ENCODE peak calls at places on chromosome 14, in ten cellular contexts. One of them, this sample, is unnamed.

GRCh38 chr14:102479777-102480176 is 29.8 kb downstream of the ANKRD9 start:
- DNase-seq in H54: no peak
- DNase-seq in astrocyte: no peak
- DNase-seq in GM12865: no peak
- DNase-seq in H1: no peak
- DNase-seq in effector CD4-positive, alpha-beta T cell: no peak
- DNase-seq in activated T-helper 9 cell treated with anti-CD3 and anti-CD28 coated beads, Interleukin-2, amount 50 U/mL, for 16 hours: no peak
- DNase-seq in activated gamma-delta T cell: no peak
- DNase-seq in heart right ventricle: no peak
- DNase-seq in fibroblast of mammary gland: no peak
- DNase-seq in this sample: no peak

GRCh38 chr14:78519863-78520262 is 349.7 kb downstream of the NRXN3 start:
- DNase-seq in H54: no peak
- DNase-seq in astrocyte: peak
- DNase-seq in GM12865: peak
- DNase-seq in H1: peak
- DNase-seq in effector CD4-positive, alpha-beta T cell: no peak
- DNase-seq in activated T-helper 9 cell treated with anti-CD3 and anti-CD28 coated beads, Interleukin-2, amount 50 U/mL, for 16 hours: no peak
- DNase-seq in activated gamma-delta T cell: no peak
- DNase-seq in heart right ventricle: peak
- DNase-seq in fibroblast of mammary gland: peak
- DNase-seq in this sample: peak

GRCh38 chr14:55580401-55581010 is 499 bp downstream of the KTN1 start:
- DNase-seq in H54: no peak
- DNase-seq in astrocyte: no peak
- DNase-seq in GM12865: peak
- DNase-seq in H1: no peak
- DNase-seq in effector CD4-positive, alpha-beta T cell: peak
- DNase-seq in activated T-helper 9 cell treated with anti-CD3 and anti-CD28 coated beads, Interleukin-2, amount 50 U/mL, for 16 hours: peak
- DNase-seq in activated gamma-delta T cell: peak
- DNase-seq in heart right ventricle: peak
- DNase-seq in fibroblast of mammary gland: no peak
- DNase-seq in this sample: no peak

GRCh38 chr14:104680056-104680805 is 9.2 kb upstream of the INF2 start:
- DNase-seq in H54: peak
- DNase-seq in astrocyte: peak
- DNase-seq in GM12865: no peak
- DNase-seq in H1: no peak
- DNase-seq in effector CD4-positive, alpha-beta T cell: no peak
- DNase-seq in activated T-helper 9 cell treated with anti-CD3 and anti-CD28 coated beads, Interleukin-2, amount 50 U/mL, for 16 hours: no peak
- DNase-seq in activated gamma-delta T cell: no peak
- DNase-seq in heart right ventricle: no peak
- DNase-seq in fibroblast of mammary gland: peak
- DNase-seq in this sample: peak

GRCh38 chr14:65565948-65566347 is 153.4 kb downstream of the FUT8 start:
- DNase-seq in H54: no peak
- DNase-seq in astrocyte: peak
- DNase-seq in GM12865: no peak
- DNase-seq in H1: no peak
- DNase-seq in effector CD4-positive, alpha-beta T cell: no peak
- DNase-seq in activated T-helper 9 cell treated with anti-CD3 and anti-CD28 coated beads, Interleukin-2, amount 50 U/mL, for 16 hours: no peak
- DNase-seq in activated gamma-delta T cell: no peak
- DNase-seq in heart right ventricle: no peak
- DNase-seq in fibroblast of mammary gland: peak
- DNase-seq in this sample: peak

GRCh38 chr14:65131176-65131765 is 29.0 kb upstream of the MAX start:
- DNase-seq in H54: no peak
- DNase-seq in astrocyte: peak
- DNase-seq in GM12865: no peak
- DNase-seq in H1: no peak
- DNase-seq in effector CD4-positive, alpha-beta T cell: no peak
- DNase-seq in activated T-helper 9 cell treated with anti-CD3 and anti-CD28 coated beads, Interleukin-2, amount 50 U/mL, for 16 hours: no peak
- DNase-seq in activated gamma-delta T cell: no peak
- DNase-seq in heart right ventricle: no peak
- DNase-seq in fibroblast of mammary gland: peak
- DNase-seq in this sample: peak

GRCh38 chr14:96086032-96086431 is 46.9 kb downstream of the C14orf132 start:
- DNase-seq in H54: peak
- DNase-seq in astrocyte: peak
- DNase-seq in GM12865: no peak
- DNase-seq in H1: no peak
- DNase-seq in effector CD4-positive, alpha-beta T cell: no peak
- DNase-seq in activated T-helper 9 cell treated with anti-CD3 and anti-CD28 coated beads, Interleukin-2, amount 50 U/mL, for 16 hours: no peak
- DNase-seq in activated gamma-delta T cell: no peak
- DNase-seq in heart right ventricle: no peak
- DNase-seq in fibroblast of mammary gland: peak
- DNase-seq in this sample: peak

GRCh38 chr14:83556746-83557460 is 1973.0 kb upstream of the FLRT2 start:
- DNase-seq in H54: no peak
- DNase-seq in astrocyte: peak
- DNase-seq in GM12865: no peak
- DNase-seq in H1: no peak
- DNase-seq in effector CD4-positive, alpha-beta T cell: no peak
- DNase-seq in activated T-helper 9 cell treated with anti-CD3 and anti-CD28 coated beads, Interleukin-2, amount 50 U/mL, for 16 hours: no peak
- DNase-seq in activated gamma-delta T cell: no peak
- DNase-seq in heart right ventricle: no peak
- DNase-seq in fibroblast of mammary gland: peak
- DNase-seq in this sample: peak

GRCh38 chr14:72634910-72635647 is 258.8 kb downstream of the DPF3 start:
- DNase-seq in H54: no peak
- DNase-seq in astrocyte: no peak
- DNase-seq in GM12865: peak
- DNase-seq in H1: no peak
- DNase-seq in effector CD4-positive, alpha-beta T cell: no peak
- DNase-seq in activated T-helper 9 cell treated with anti-CD3 and anti-CD28 coated beads, Interleukin-2, amount 50 U/mL, for 16 hours: no peak
- DNase-seq in activated gamma-delta T cell: no peak
- DNase-seq in heart right ventricle: no peak
- DNase-seq in fibroblast of mammary gland: no peak
- DNase-seq in this sample: no peak

GRCh38 chr14:85597701-85598100 is 67.8 kb downstream of the FLRT2 start:
- DNase-seq in H54: no peak
- DNase-seq in astrocyte: no peak
- DNase-seq in GM12865: no peak
- DNase-seq in H1: no peak
- DNase-seq in effector CD4-positive, alpha-beta T cell: no peak
- DNase-seq in activated T-helper 9 cell treated with anti-CD3 and anti-CD28 coated beads, Interleukin-2, amount 50 U/mL, for 16 hours: no peak
- DNase-seq in activated gamma-delta T cell: no peak
- DNase-seq in heart right ventricle: no peak
- DNase-seq in fibroblast of mammary gland: peak
- DNase-seq in this sample: peak

GRCh38 chr14:96001866-96002510 is 37.2 kb upstream of the C14orf132 start:
- DNase-seq in H54: no peak
- DNase-seq in astrocyte: no peak
- DNase-seq in GM12865: no peak
- DNase-seq in H1: no peak
- DNase-seq in effector CD4-positive, alpha-beta T cell: no peak
- DNase-seq in activated T-helper 9 cell treated with anti-CD3 and anti-CD28 coated beads, Interleukin-2, amount 50 U/mL, for 16 hours: no peak
- DNase-seq in activated gamma-delta T cell: no peak
- DNase-seq in heart right ventricle: no peak
- DNase-seq in fibroblast of mammary gland: no peak
- DNase-seq in this sample: no peak

GRCh38 chr14:104265918-104266642 is 127.7 kb downstream of the KIF26A start:
- DNase-seq in H54: no peak
- DNase-seq in astrocyte: no peak
- DNase-seq in GM12865: no peak
- DNase-seq in H1: no peak
- DNase-seq in effector CD4-positive, alpha-beta T cell: no peak
- DNase-seq in activated T-helper 9 cell treated with anti-CD3 and anti-CD28 coated beads, Interleukin-2, amount 50 U/mL, for 16 hours: no peak
- DNase-seq in activated gamma-delta T cell: no peak
- DNase-seq in heart right ventricle: no peak
- DNase-seq in fibroblast of mammary gland: no peak
- DNase-seq in this sample: no peak

GRCh38 chr14:71319646-71320045 is 412.4 kb downstream of the PCNX1 start:
- DNase-seq in H54: no peak
- DNase-seq in astrocyte: no peak
- DNase-seq in GM12865: peak
- DNase-seq in H1: no peak
- DNase-seq in effector CD4-positive, alpha-beta T cell: no peak
- DNase-seq in activated T-helper 9 cell treated with anti-CD3 and anti-CD28 coated beads, Interleukin-2, amount 50 U/mL, for 16 hours: no peak
- DNase-seq in activated gamma-delta T cell: no peak
- DNase-seq in heart right ventricle: no peak
- DNase-seq in fibroblast of mammary gland: peak
- DNase-seq in this sample: no peak

GRCh38 chr14:94593749-94594431 is 12.7 kb downstream of the SERPINA5 start:
- DNase-seq in H54: no peak
- DNase-seq in astrocyte: no peak
- DNase-seq in GM12865: no peak
- DNase-seq in H1: no peak
- DNase-seq in effector CD4-positive, alpha-beta T cell: no peak
- DNase-seq in activated T-helper 9 cell treated with anti-CD3 and anti-CD28 coated beads, Interleukin-2, amount 50 U/mL, for 16 hours: no peak
- DNase-seq in activated gamma-delta T cell: no peak
- DNase-seq in heart right ventricle: no peak
- DNase-seq in fibroblast of mammary gland: no peak
- DNase-seq in this sample: peak

GRCh38 chr14:56211124-56211523 is 92.9 kb downstream of the PELI2 start:
- DNase-seq in H54: no peak
- DNase-seq in astrocyte: no peak
- DNase-seq in GM12865: no peak
- DNase-seq in H1: no peak
- DNase-seq in effector CD4-positive, alpha-beta T cell: no peak
- DNase-seq in activated T-helper 9 cell treated with anti-CD3 and anti-CD28 coated beads, Interleukin-2, amount 50 U/mL, for 16 hours: no peak
- DNase-seq in activated gamma-delta T cell: no peak
- DNase-seq in heart right ventricle: no peak
- DNase-seq in fibroblast of mammary gland: no peak
- DNase-seq in this sample: no peak

GRCh38 chr14:73723799-73724621 is 9.8 kb upstream of the PNMA1 start:
- DNase-seq in H54: peak
- DNase-seq in astrocyte: peak
- DNase-seq in GM12865: peak
- DNase-seq in H1: no peak
- DNase-seq in effector CD4-positive, alpha-beta T cell: no peak
- DNase-seq in activated T-helper 9 cell treated with anti-CD3 and anti-CD28 coated beads, Interleukin-2, amount 50 U/mL, for 16 hours: no peak
- DNase-seq in activated gamma-delta T cell: no peak
- DNase-seq in heart right ventricle: peak
- DNase-seq in fibroblast of mammary gland: peak
- DNase-seq in this sample: peak

GRCh38 chr14:31127690-31128089 is 79.9 kb downstream of the HECTD1 start:
- DNase-seq in H54: no peak
- DNase-seq in astrocyte: no peak
- DNase-seq in GM12865: peak
- DNase-seq in H1: no peak
- DNase-seq in effector CD4-positive, alpha-beta T cell: peak
- DNase-seq in activated T-helper 9 cell treated with anti-CD3 and anti-CD28 coated beads, Interleukin-2, amount 50 U/mL, for 16 hours: no peak
- DNase-seq in activated gamma-delta T cell: no peak
- DNase-seq in heart right ventricle: no peak
- DNase-seq in fibroblast of mammary gland: no peak
- DNase-seq in this sample: peak

GRCh38 chr14:22549981-22550670 is 38.9 kb downstream of the DAD1 start:
- DNase-seq in H54: no peak
- DNase-seq in astrocyte: peak
- DNase-seq in GM12865: peak
- DNase-seq in H1: peak
- DNase-seq in effector CD4-positive, alpha-beta T cell: peak
- DNase-seq in activated T-helper 9 cell treated with anti-CD3 and anti-CD28 coated beads, Interleukin-2, amount 50 U/mL, for 16 hours: peak
- DNase-seq in activated gamma-delta T cell: no peak
- DNase-seq in heart right ventricle: no peak
- DNase-seq in fibroblast of mammary gland: no peak
- DNase-seq in this sample: no peak

GRCh38 chr14:104137297-104138097 is 890 bp upstream of the KIF26A start:
- DNase-seq in H54: peak
- DNase-seq in astrocyte: no peak
- DNase-seq in GM12865: peak
- DNase-seq in H1: no peak
- DNase-seq in effector CD4-positive, alpha-beta T cell: peak
- DNase-seq in activated T-helper 9 cell treated with anti-CD3 and anti-CD28 coated beads, Interleukin-2, amount 50 U/mL, for 16 hours: peak
- DNase-seq in activated gamma-delta T cell: peak
- DNase-seq in heart right ventricle: peak
- DNase-seq in fibroblast of mammary gland: peak
- DNase-seq in this sample: peak

GRCh38 chr14:79418649-79419415 is 792.5 kb downstream of the DIO2 start:
- DNase-seq in H54: no peak
- DNase-seq in astrocyte: no peak
- DNase-seq in GM12865: no peak
- DNase-seq in H1: no peak
- DNase-seq in effector CD4-positive, alpha-beta T cell: no peak
- DNase-seq in activated T-helper 9 cell treated with anti-CD3 and anti-CD28 coated beads, Interleukin-2, amount 50 U/mL, for 16 hours: no peak
- DNase-seq in activated gamma-delta T cell: no peak
- DNase-seq in heart right ventricle: no peak
- DNase-seq in fibroblast of mammary gland: no peak
- DNase-seq in this sample: no peak

GRCh38 chr14:67395086-67395875 is 16.7 kb downstream of the PLEK2 start:
- DNase-seq in H54: no peak
- DNase-seq in astrocyte: no peak
- DNase-seq in GM12865: no peak
- DNase-seq in H1: no peak
- DNase-seq in effector CD4-positive, alpha-beta T cell: no peak
- DNase-seq in activated T-helper 9 cell treated with anti-CD3 and anti-CD28 coated beads, Interleukin-2, amount 50 U/mL, for 16 hours: no peak
- DNase-seq in activated gamma-delta T cell: no peak
- DNase-seq in heart right ventricle: no peak
- DNase-seq in fibroblast of mammary gland: no peak
- DNase-seq in this sample: no peak

GRCh38 chr14:55097894-55098560 is 31.0 kb upstream of the LGALS3 start:
- DNase-seq in H54: no peak
- DNase-seq in astrocyte: no peak
- DNase-seq in GM12865: peak
- DNase-seq in H1: no peak
- DNase-seq in effector CD4-positive, alpha-beta T cell: no peak
- DNase-seq in activated T-helper 9 cell treated with anti-CD3 and anti-CD28 coated beads, Interleukin-2, amount 50 U/mL, for 16 hours: peak
- DNase-seq in activated gamma-delta T cell: no peak
- DNase-seq in heart right ventricle: no peak
- DNase-seq in fibroblast of mammary gland: peak
- DNase-seq in this sample: no peak

GRCh38 chr14:32225378-32225920 is 22.4 kb upstream of the RNU6-8 start:
- DNase-seq in H54: no peak
- DNase-seq in astrocyte: no peak
- DNase-seq in GM12865: no peak
- DNase-seq in H1: no peak
- DNase-seq in effector CD4-positive, alpha-beta T cell: no peak
- DNase-seq in activated T-helper 9 cell treated with anti-CD3 and anti-CD28 coated beads, Interleukin-2, amount 50 U/mL, for 16 hours: no peak
- DNase-seq in activated gamma-delta T cell: no peak
- DNase-seq in heart right ventricle: no peak
- DNase-seq in fibroblast of mammary gland: no peak
- DNase-seq in this sample: no peak

This sample was measured in amniotic epithelial cell.